ENCODE peak calls at places on chromosomes 2 and 18, in eight cellular contexts. S is H54; R is SW480; U is stimulated activated CD8-positive, alpha-beta memory T cell treated with anti-CD3 and anti-CD28 coated beads, Interleukin-15, amount 100 ng/mL, for 4 hours; D is GM04504; C is mesothelial cell of epicardium; Y is D341Med; W is nephron progenitor cell. H is an unnamed sample.

GRCh38 chr2:217685255-217685605 is 317.6 kb downstream of the TNS1 start:
- DNase-seq in S (no peak), R (peak), U (no peak), D (peak), C (no peak), Y (no peak), W (peak), H (peak)

GRCh38 chr2:206856474-206856873 is 82.8 kb upstream of the CPO start:
- DNase-seq in S (peak), R (no peak), U (no peak), D (peak), C (no peak), Y (no peak), W (no peak), H (no peak)

GRCh38 chr2:182610231-182610630 is 105.8 kb upstream of the DNAJC10 start:
- DNase-seq in S (no peak), R (no peak), U (no peak), D (no peak), C (no peak), Y (no peak), W (no peak), H (no peak)

GRCh38 chr2:44543773-44544725 is 182.3 kb downstream of the CAMKMT start:
- DNase-seq in S (no peak), R (no peak), U (no peak), D (no peak), C (no peak), Y (no peak), W (no peak), H (no peak)

GRCh38 chr2:9336534-9337354 is 86.6 kb downstream of the ITGB1BP1 start:
- DNase-seq in S (peak), R (peak), U (no peak), D (peak), C (peak), Y (peak), W (no peak), H (no peak)

GRCh38 chr2:85066874-85067351 is 66.3 kb upstream of the TCF7L1 start:
- DNase-seq in S (peak), R (peak), U (no peak), D (peak), C (peak), Y (peak), W (peak), H (peak)

GRCh38 chr2:101883860-101884259 is 107.9 kb upstream of the IL1R2 start:
- DNase-seq in S (peak), R (peak), U (no peak), D (peak), C (no peak), Y (peak), W (no peak), H (no peak)

GRCh38 chr2:104583791-104584190 is 270.1 kb upstream of the POU3F3 start:
- DNase-seq in S (no peak), R (no peak), U (no peak), D (no peak), C (no peak), Y (no peak), W (no peak), H (no peak)

GRCh38 chr18:26502834-26503233 is 45.5 kb downstream of the KCTD1 start:
- DNase-seq in S (no peak), R (no peak), U (no peak), D (no peak), C (no peak), Y (no peak), W (no peak), H (no peak)